ENCODE peak calls at places on chromosome 6, in nine cellular contexts. U, S, Z, C, D, Q, W, F and T are unnamed samples.
A peak's percentile ranks its signal among the peaks of the same experiment; 100 is the strongest.

GRCh38 chr6:139047677-139048076 is 19.1 kb downstream of the ABRACL start:
- ATAC-seq in D (no peak), Z (no peak), W (no peak), Q (no peak), U (no peak), S (no peak), F (no peak), C (no peak), T (no peak)

GRCh38 chr6:132937466-132937906 is 123.1 kb downstream of the RPS12 start:
- ATAC-seq in F (no peak), W (no peak), D (no peak), S (no peak), C (no peak), Z (no peak), Q (peak; percentile 82), U (no peak), T (no peak)

GRCh38 chr6:118799826-118800225 is 94.1 kb upstream of the ASF1A start:
- ATAC-seq in U (no peak), S (no peak), D (no peak), W (no peak), Z (no peak), C (peak; percentile 6), Q (peak; percentile 11), F (peak; percentile 43), T (no peak)

GRCh38 chr6:130730600-130730999 is 96.6 kb upstream of the SMLR1 start:
- ATAC-seq in Z (no peak), F (no peak), W (peak; percentile 65), U (no peak), S (no peak), Q (no peak), D (no peak), C (no peak), T (no peak)

GRCh38 chr6:129497591-129498555 is 212.1 kb downstream of the ARHGAP18 start:
- ATAC-seq in Q (no peak), W (no peak), U (no peak), S (no peak), F (no peak), D (no peak), Z (no peak), C (no peak), T (no peak)

GRCh38 chr6:168041928-168042327 is 37.1 kb downstream of the FRMD1 start:
- ATAC-seq in U (no peak), D (no peak), Q (peak; percentile 15), W (no peak), F (no peak), C (no peak), Z (no peak), S (no peak), T (no peak)

GRCh38 chr6:56223995-56224394 is 23.4 kb downstream of the COL21A1 start:
- ATAC-seq in S (no peak), C (no peak), Q (no peak), D (no peak), Z (no peak), W (no peak), U (no peak), F (peak; percentile 78), T (no peak)

GRCh38 chr6:144266091-144266649 is 19.0 kb upstream of the UTRN start:
- ATAC-seq in C (no peak), F (peak; percentile 72), Q (peak; percentile 48), W (no peak), U (no peak), Z (no peak), D (peak; percentile 90), S (peak; percentile 64), T (no peak)

GRCh38 chr6:157328108-157328692 is 4.9 kb upstream of the TMEM242 start:
- ATAC-seq in W (peak; percentile 63), Q (no peak), S (no peak), U (no peak), C (no peak), Z (no peak), D (no peak), F (no peak), T (peak; percentile 16)

GRCh38 chr6:142927904-142928303 is 17.1 kb downstream of the HIVEP2 start:
- ATAC-seq in Z (peak; percentile 27), D (no peak), W (no peak), C (peak; percentile 43), U (no peak), Q (no peak), S (no peak), F (no peak), T (no peak)

GRCh38 chr6:37088897-37089296 is 81.1 kb upstream of the PIM1 start:
- ATAC-seq in U (no peak), Z (no peak), Q (no peak), D (no peak), F (no peak), C (no peak), S (no peak), W (no peak), T (no peak)

GRCh38 chr6:167918507-167919278 is 78.8 kb upstream of the KIF25 start:
- ATAC-seq in W (no peak), S (no peak), C (no peak), D (no peak), Z (no peak), Q (peak; percentile 13), F (no peak), U (no peak), T (no peak)

GRCh38 chr6:88008411-88008810 is 39.2 kb upstream of the SPACA1 start:
- ATAC-seq in C (no peak), U (no peak), Q (no peak), S (no peak), Z (no peak), W (no peak), D (no peak), F (no peak), T (no peak)

GRCh38 chr6:114024746-114025145 is 53.8 kb upstream of the HDAC2 start:
- ATAC-seq in Q (no peak), U (no peak), C (no peak), S (no peak), W (no peak), F (no peak), D (no peak), Z (no peak), T (no peak)

GRCh38 chr6:88725111-88725711 is 238.2 kb downstream of the RNGTT start:
- ATAC-seq in C (no peak), W (no peak), Q (peak; percentile 71), S (no peak), F (no peak), U (peak; percentile 44), Z (peak; percentile 25), D (no peak), T (no peak)

GRCh38 chr6:89346433-89346832 is 6.1 kb downstream of the UBE2J1 start:
- ATAC-seq in C (no peak), Z (no peak), S (no peak), F (no peak), Q (no peak), U (no peak), W (no peak), D (no peak), T (no peak)

GRCh38 chr6:54307412-54308036 is 717 bp upstream of the TINAG start:
- ATAC-seq in U (no peak), Z (no peak), W (no peak), Q (peak; percentile 95), F (no peak), C (no peak), D (no peak), S (no peak), T (no peak)

GRCh38 chr6:163263196-163263595 is 151.3 kb upstream of the QKI start:
- ATAC-seq in F (no peak), S (no peak), U (no peak), Q (no peak), D (no peak), W (no peak), Z (no peak), C (no peak), T (no peak)

GRCh38 chr6:30926644-30927043 is 5.3 kb downstream of the SFTA2 start:
- ATAC-seq in F (peak; percentile 42), D (peak; percentile 61), C (no peak), W (no peak), S (no peak), U (no peak), Q (no peak), Z (no peak), T (no peak)

GRCh38 chr6:165705941-165706340 is 42.9 kb upstream of the PDE10A start:
- ATAC-seq in S (no peak), D (no peak), U (no peak), W (no peak), C (no peak), F (no peak), Z (no peak), Q (no peak), T (no peak)

GRCh38 chr6:83636800-83637199 is 72.1 kb downstream of the SNAP91 start:
- ATAC-seq in C (no peak), Q (no peak), S (no peak), F (no peak), Z (no peak), D (no peak), W (no peak), U (no peak), T (no peak)

GRCh38 chr6:161064915-161065314 is 73.3 kb downstream of the MAP3K4 start:
- ATAC-seq in Q (peak; percentile 80), C (no peak), Z (no peak), U (no peak), D (no peak), S (no peak), F (no peak), W (no peak), T (no peak)

GRCh38 chr6:21873562-21873961 is 280.0 kb downstream of the SOX4 start:
- ATAC-seq in D (peak; percentile 43), W (no peak), S (peak; percentile 83), Q (no peak), F (no peak), U (no peak), C (no peak), Z (no peak), T (no peak)

GRCh38 chr6:163391983-163392382 is 22.5 kb upstream of the QKI start:
- ATAC-seq in D (no peak), C (no peak), F (no peak), U (no peak), W (no peak), Q (no peak), Z (no peak), S (no peak), T (no peak)

GRCh38 chr6:8229913-8230312 is 127.6 kb upstream of the EEF1E1 start:
- ATAC-seq in U (no peak), W (no peak), S (no peak), Q (no peak), C (no peak), Z (no peak), D (no peak), F (no peak), T (no peak)

GRCh38 chr6:32337166-32337805 is 34.4 kb downstream of the TSBP1 start:
- ATAC-seq in D (no peak), F (no peak), Q (no peak), S (no peak), C (no peak), W (peak; percentile 36), U (no peak), Z (no peak), T (no peak)

GRCh38 chr6:90463874-90464273 is 123.0 kb downstream of the MAP3K7 start:
- ATAC-seq in Q (no peak), D (no peak), S (no peak), F (no peak), U (no peak), Z (no peak), W (no peak), C (peak; percentile 12), T (no peak)